ENCODE peak calls at places on chromosome 4, in five cellular contexts. H is neural progenitor cell, B is SJSA1, G is uterus, Y is adrenal gland. D is an unnamed sample.
A peak's percentile ranks its signal among the peaks of the same experiment; 100 is the strongest.

GRCh38 chr4:141465151-141465550 is 171.2 kb upstream of the IL15 start:
- DNase-seq in H (no peak), B (no peak), G (no peak), Y (no peak), D (no peak)

GRCh38 chr4:112517067-112517588 is 1.1 kb upstream of the NEUROG2 start:
- DNase-seq in H (peak; percentile 78), B (no peak), G (no peak), Y (no peak), D (no peak)

GRCh38 chr4:138348055-138348454 is 105.9 kb upstream of the SLC7A11 start:
- DNase-seq in H (no peak), B (no peak), G (no peak), Y (no peak), D (no peak)

GRCh38 chr4:384311-385010 is 46.8 kb downstream of the ZNF141 start:
- DNase-seq in H (no peak), B (no peak), G (no peak), Y (no peak), D (no peak)

GRCh38 chr4:182286936-182287335 is 43.7 kb downstream of the TENM3 start:
- DNase-seq in H (no peak), B (no peak), G (no peak), Y (no peak), D (no peak)

GRCh38 chr4:88807499-88807898 is 109.9 kb upstream of the NAP1L5 start:
- DNase-seq in H (no peak), B (no peak), G (no peak), Y (no peak), D (no peak)

GRCh38 chr4:56786955-56787354 is 34.5 kb downstream of the SPINK2 start:
- DNase-seq in H (peak; percentile 9), B (no peak), G (peak; percentile 56), Y (peak; percentile 60), D (peak; percentile 47)

GRCh38 chr4:67725132-67725531 is 24.2 kb upstream of the UBA6 start:
- DNase-seq in H (no peak), B (no peak), G (no peak), Y (no peak), D (no peak)

GRCh38 chr4:107130157-107130556 is 94.0 kb upstream of the DKK2 start:
- DNase-seq in H (no peak), B (no peak), G (no peak), Y (no peak), D (no peak)

GRCh38 chr4:76279462-76279861 is 27.1 kb upstream of the STBD1 start:
- DNase-seq in H (no peak), B (no peak), G (no peak), Y (no peak), D (no peak)

GRCh38 chr4:181330654-181331595 is 912.3 kb upstream of the TENM3 start:
- DNase-seq in H (no peak), B (no peak), G (no peak), Y (no peak), D (no peak)

GRCh38 chr4:145812902-145813301 is 125.7 kb downstream of the ZNF827 start:
- DNase-seq in H (no peak), B (peak; percentile 56), G (no peak), Y (no peak), D (no peak)

GRCh38 chr4:128904821-128905220 is 95.3 kb downstream of the JADE1 start:
- DNase-seq in H (no peak), B (no peak), G (no peak), Y (no peak), D (no peak)

GRCh38 chr4:86508436-86508835 is 85.7 kb upstream of the PTPN13 start:
- DNase-seq in H (no peak), B (no peak), G (no peak), Y (no peak), D (no peak)

GRCh38 chr4:2286904-2287593 is 25.1 kb upstream of the MXD4 start:
- DNase-seq in H (peak; percentile 45), B (no peak), G (no peak), Y (no peak), D (no peak)

GRCh38 chr4:37970702-37971101 is 10.5 kb downstream of the PTTG2 start:
- DNase-seq in H (no peak), B (peak; percentile 52), G (peak; percentile 59), Y (peak; percentile 73), D (no peak)

GRCh38 chr4:131499139-131499873 is 1649.8 kb upstream of the PCDH10 start:
- DNase-seq in H (no peak), B (no peak), G (no peak), Y (no peak), D (no peak)

GRCh38 chr4:93791570-93792195 is 36.9 kb upstream of the ATOH1 start:
- DNase-seq in H (peak; percentile 83), B (peak; percentile 49), G (no peak), Y (peak; percentile 73), D (no peak)

GRCh38 chr4:63717384-63717783 is 691.9 kb downstream of the TECRL start:
- DNase-seq in H (peak; percentile 41), B (no peak), G (no peak), Y (no peak), D (no peak)

GRCh38 chr4:145954924-145955339 is 16.3 kb upstream of the ZNF827 start:
- DNase-seq in H (no peak), B (no peak), G (no peak), Y (no peak), D (no peak)

GRCh38 chr4:172202480-172203076 is 389.4 kb downstream of the GALNTL6 start:
- DNase-seq in H (peak; percentile 58), B (no peak), G (no peak), Y (no peak), D (no peak)

GRCh38 chr4:95546866-95547707 is 1.7 kb downstream of the UNC5C start:
- DNase-seq in H (peak; percentile 53), B (no peak), G (no peak), Y (no peak), D (no peak)

GRCh38 chr4:15955670-15956069 is 7.3 kb downstream of the FGFBP2 start:
- DNase-seq in H (no peak), B (no peak), G (no peak), Y (no peak), D (no peak)

GRCh38 chr4:173211838-173212237 is 43.2 kb downstream of the GALNT7 start:
- DNase-seq in H (no peak), B (no peak), G (no peak), Y (no peak), D (no peak)

GRCh38 chr4:42513748-42514490 is 116.6 kb downstream of the SHISA3 start:
- DNase-seq in H (peak; percentile 71), B (no peak), G (no peak), Y (no peak), D (no peak)

GRCh38 chr4:143089291-143089690 is 95.4 kb upstream of the USP38 start:
- DNase-seq in H (peak; percentile 3), B (no peak), G (no peak), Y (no peak), D (no peak)

GRCh38 chr4:10045481-10045880 is 24.2 kb upstream of the SLC2A9 start:
- DNase-seq in H (no peak), B (no peak), G (no peak), Y (no peak), D (no peak)

GRCh38 chr4:30839583-30840520 is 119.7 kb downstream of the PCDH7 start:
- DNase-seq in H (no peak), B (no peak), G (no peak), Y (no peak), D (no peak)

GRCh38 chr4:171588764-171589163 is 224.4 kb upstream of the GALNTL6 start:
- DNase-seq in H (no peak), B (no peak), G (no peak), Y (no peak), D (no peak)

GRCh38 chr4:90958256-90958895 is 831.2 kb downstream of the CCSER1 start:
- DNase-seq in H (no peak), B (no peak), G (no peak), Y (no peak), D (no peak)

GRCh38 chr4:105061136-105061696 is 85.5 kb upstream of the TET2 start:
- DNase-seq in H (peak; percentile 44), B (peak; percentile 36), G (no peak), Y (peak; percentile 28), D (no peak)

GRCh38 chr4:52028970-52029369 is 8.8 kb upstream of the LRRC66 start:
- DNase-seq in H (no peak), B (peak; percentile 49), G (no peak), Y (no peak), D (no peak)

GRCh38 chr4:55931833-55932232 is 16.9 kb upstream of the CEP135 start:
- DNase-seq in H (no peak), B (no peak), G (no peak), Y (no peak), D (no peak)

GRCh38 chr4:154490589-154491340 is 834 bp downstream of the DCHS2 start:
- DNase-seq in H (peak; percentile 57), B (no peak), G (peak; percentile 28), Y (no peak), D (no peak)
- H3K27me3 ChIP-seq in H (peaks cover 92% of the 10 kb centered on the region), B (peaks cover 18% of the 10 kb centered on the region), G (no peaks in the 10 kb centered on the region), Y (peaks cover 16% of the 10 kb centered on the region), D (peaks cover 35% of the 10 kb centered on the region)

GRCh38 chr4:184019084-184019483 is 114.0 kb downstream of the STOX2 start:
- DNase-seq in H (no peak), B (no peak), G (no peak), Y (no peak), D (no peak)

GRCh38 chr4:184019667-184020665 is 114.9 kb downstream of the STOX2 start:
- DNase-seq in H (no peak), B (no peak), G (no peak), Y (no peak), D (no peak)

GRCh38 chr4:184012937-184013336 is 107.8 kb downstream of the STOX2 start:
- DNase-seq in H (no peak), B (no peak), G (no peak), Y (no peak), D (no peak)

GRCh38 chr4:184014301-184014700 is 109.2 kb downstream of the STOX2 start:
- DNase-seq in H (no peak), B (no peak), G (no peak), Y (no peak), D (no peak)

GRCh38 chr4:184016742-184017668 is 111.9 kb downstream of the STOX2 start:
- DNase-seq in H (no peak), B (no peak), G (no peak), Y (no peak), D (no peak)
- H3K27ac ChIP-seq in H (no peak overlapping the region), B (no peak overlapping the region), G (no peak overlapping the region), Y (no peak overlapping the region), D (peak overlapping the region; percentile 59)

DNA sequence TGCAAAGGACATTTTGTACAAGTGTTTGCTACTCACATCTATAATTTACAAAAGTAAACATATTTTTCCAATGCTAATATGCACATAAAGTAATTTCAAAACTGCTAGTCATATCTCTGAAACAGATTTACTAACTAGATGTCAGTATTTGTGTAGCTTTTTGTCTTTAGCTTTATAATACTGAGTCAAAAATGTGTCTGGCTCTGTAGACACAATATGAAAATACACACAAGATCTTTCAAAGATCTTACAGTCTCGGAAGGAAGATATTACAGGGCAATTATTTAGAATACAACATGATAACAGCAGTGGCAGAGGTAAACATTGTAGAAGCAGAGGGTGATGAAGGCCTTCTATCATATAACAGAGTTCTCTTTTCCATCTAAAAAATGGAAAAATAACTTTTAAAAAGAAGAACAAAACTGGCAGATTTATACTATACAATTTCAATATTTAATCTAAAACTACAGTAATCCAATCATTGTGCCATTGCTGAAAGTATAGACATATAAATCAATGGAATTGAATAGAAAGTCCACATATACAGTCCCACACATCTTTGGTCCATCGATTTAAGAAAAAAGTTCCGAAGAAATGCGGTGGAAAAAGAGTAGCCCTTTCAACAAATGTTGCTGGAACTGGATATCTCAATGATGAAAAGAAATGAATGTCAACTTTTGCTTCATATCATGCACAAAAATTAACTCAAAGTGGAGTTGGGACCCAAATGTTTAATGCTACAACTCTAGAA is 29.4 kb downstream of the ARAP2 start:
- DNase-seq in H (no peak), B (no peak), G (no peak), Y (no peak), D (no peak)
- H3K27me3 ChIP-seq in H (no peaks in the 10 kb centered on the region), B (no peaks in the 10 kb centered on the region), G (no peaks in the 10 kb centered on the region), Y (no peaks in the 10 kb centered on the region), D (no peaks in the 10 kb centered on the region)

GRCh38 chr4:7313361-7313811 is 121.0 kb downstream of the SORCS2 start:
- DNase-seq in H (no peak), B (no peak), G (peak; percentile 58), Y (no peak), D (peak; percentile 62)
- H3K27ac ChIP-seq in H (no peak overlapping the region), B (no peak overlapping the region), G (peak overlapping the region; percentile 74), Y (no peak overlapping the region), D (peak overlapping the region; percentile 98)